ENCODE peak calls at places on chromosome 19, in six cellular contexts. S, Z, X, W, A and H are unnamed samples.

GRCh38 chr19:48806518-48806817 is 4.4 kb downstream of the BCAT2 start:
- DNase-seq in A (no peak), W (no peak), Z (no peak), X (no peak), S (no peak), H (no peak)

GRCh38 chr19:5006201-5006600 is 37.3 kb downstream of the KDM4B start:
- DNase-seq in S (no peak), X (no peak), W (no peak), Z (no peak), A (no peak), H (no peak)

GRCh38 chr19:38304352-38304865 is 358 bp downstream of the C19orf33 start:
- DNase-seq in A (no peak), X (no peak), W (no peak), Z (no peak), S (no peak), H (no peak)

GRCh38 chr19:44648536-44649370 is 5.0 kb downstream of the PVR start:
- DNase-seq in Z (no peak), S (peak; percentile 61), X (no peak), A (peak; percentile 31), W (no peak), H (no peak)

GRCh38 chr19:10952809-10953208 is 8.0 kb upstream of the SMARCA4 start:
- DNase-seq in A (no peak), X (peak; percentile 72), Z (no peak), W (no peak), S (no peak), H (no peak)

GRCh38 chr19:17721821-17722220 is 2.5 kb downstream of the MAP1S start:
- DNase-seq in A (peak; percentile 51), W (no peak), X (no peak), Z (no peak), S (no peak), H (no peak)

GRCh38 chr19:37564624-37565369 is 29.8 kb downstream of the ZNF571 start:
- DNase-seq in S (no peak), W (no peak), A (no peak), Z (no peak), X (no peak), H (no peak)

GRCh38 chr19:17183271-17183757 is 31.8 kb upstream of the USE1 start:
- DNase-seq in W (no peak), S (no peak), Z (no peak), A (no peak), X (no peak), H (no peak)

GRCh38 chr19:32675720-32676185 is at the start of gene RGS9BP:
- DNase-seq in S (peak; percentile 29), A (peak; percentile 89), W (no peak), X (peak; percentile 83), Z (peak; percentile 88), H (peak; percentile 77)

GRCh38 chr19:12647047-12647446 is 19.5 kb downstream of the MAN2B1 start:
- DNase-seq in A (no peak), X (no peak), S (no peak), Z (no peak), W (no peak), H (no peak)

GRCh38 chr19:15137777-15138176 is 30.6 kb downstream of the SYDE1 start:
- DNase-seq in A (no peak), S (no peak), Z (no peak), X (no peak), W (no peak), H (no peak)

DNA sequence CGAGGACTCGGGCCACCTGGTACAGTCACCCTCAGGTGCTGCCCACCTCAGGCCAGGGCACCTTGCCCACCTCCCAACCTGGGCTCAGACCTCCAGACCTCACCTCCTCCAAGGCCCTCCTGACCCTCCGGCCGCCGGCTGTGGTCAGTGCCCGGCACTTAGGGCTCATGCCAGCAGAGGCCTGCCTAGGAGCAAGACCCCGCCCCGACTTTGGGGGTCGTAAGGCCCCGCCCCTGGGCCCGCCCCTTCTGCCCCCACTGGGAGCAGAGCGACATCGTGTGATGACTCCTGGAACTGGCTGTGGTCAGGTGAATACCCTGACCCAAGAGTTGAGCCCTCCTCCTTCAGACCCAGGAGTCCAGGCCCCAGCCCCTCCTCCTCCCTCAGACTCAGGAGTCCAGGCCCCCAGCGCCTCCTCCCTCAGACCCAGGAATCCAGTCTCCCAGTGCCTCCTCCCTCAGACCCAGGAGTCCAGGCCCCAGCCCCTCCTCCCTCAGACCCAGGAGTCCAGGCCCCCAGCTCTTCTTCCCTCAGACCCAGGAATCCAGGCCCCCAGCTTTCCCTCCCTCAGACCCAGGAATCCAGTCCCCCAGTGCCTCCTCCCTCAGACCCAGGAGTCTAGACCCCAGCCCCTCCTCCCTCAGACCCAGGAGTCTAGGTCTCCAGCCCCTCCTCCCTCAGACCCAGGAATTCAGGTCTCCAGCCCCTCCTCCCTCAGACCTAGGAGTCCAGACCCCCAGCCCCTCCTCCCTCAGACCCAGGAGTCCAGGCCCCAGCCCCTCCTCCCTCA is at the start of gene SBK2:
- DNase-seq in X (no peak), A (no peak), W (no peak), Z (peak; percentile 64), S (no peak), H (no peak)
- TF ChIP-seq CTCF in X (no peak), A (peak; percentile 51), W (peak; percentile 38), Z (peak; percentile 41), S (peak; percentile 3), H (no peak)

GRCh38 chr19:1943661-1944087 is 2.7 kb downstream of the CSNK1G2 start:
- DNase-seq in Z (no peak), X (no peak), W (no peak), A (no peak), S (no peak), H (no peak)

GRCh38 chr19:1942078-1942933 is 1.3 kb downstream of the CSNK1G2 start:
- DNase-seq in S (no peak), X (peak; percentile 77), A (peak; percentile 66), Z (peak; percentile 65), W (no peak), H (peak; percentile 52)

GRCh38 chr19:1942934-1943555 is 2.1 kb downstream of the CSNK1G2 start:
- DNase-seq in X (no peak), A (no peak), Z (no peak), S (no peak), W (no peak), H (no peak)

GRCh38 chr19:1944088-1944915 is 3.3 kb downstream of the CSNK1G2 start:
- DNase-seq in W (no peak), Z (no peak), S (no peak), X (no peak), A (no peak), H (no peak)

DNA sequence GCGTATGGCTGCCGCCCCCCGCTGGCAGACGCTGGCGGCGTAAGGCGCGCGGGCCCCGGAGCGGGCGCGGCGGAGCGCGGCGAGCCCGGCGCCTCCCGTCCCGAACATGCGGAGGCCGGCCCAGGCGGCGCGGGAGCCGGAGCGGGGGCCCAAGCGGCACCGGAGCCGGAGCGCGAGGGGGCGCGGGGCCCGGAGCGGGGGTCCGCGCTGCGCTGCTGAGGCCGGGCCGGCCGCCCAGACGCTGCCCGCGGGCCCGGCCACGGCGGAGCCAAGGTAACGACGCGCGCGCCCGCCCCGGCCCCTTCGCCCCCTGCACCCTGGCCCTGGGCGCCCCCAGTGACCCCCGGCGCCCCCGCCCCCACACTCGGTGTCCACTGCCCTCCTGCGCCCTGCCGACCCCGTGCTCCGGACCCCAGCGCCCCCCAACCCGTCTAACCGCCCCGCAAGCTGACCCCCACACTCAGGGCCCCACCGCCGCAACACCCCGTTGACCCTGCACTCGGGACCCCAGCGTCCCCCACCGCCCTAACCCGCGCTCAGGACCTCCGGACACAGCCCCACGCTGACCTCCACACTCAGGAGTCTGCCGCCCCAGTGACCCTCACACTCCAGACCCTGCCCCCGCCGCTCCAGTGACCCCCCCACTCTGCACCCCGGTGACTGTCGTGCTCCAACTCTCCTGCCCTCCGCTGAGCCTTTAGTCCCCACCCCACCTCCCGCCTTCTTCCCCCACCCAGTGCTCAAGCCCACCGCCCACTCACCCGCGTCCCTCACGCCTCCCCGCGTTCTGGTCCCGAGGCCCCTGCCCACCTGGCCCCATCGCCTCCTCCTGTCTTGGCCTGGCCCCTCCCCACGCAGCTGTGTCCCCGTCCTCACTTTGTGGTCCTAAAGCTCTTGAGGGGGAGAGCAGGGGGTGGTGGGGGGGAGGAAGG is at the start of gene CSNK1G2:
- DNase-seq in S (no peak), X (no peak), W (no peak), A (no peak), Z (no peak), H (no peak)
- TF ChIP-seq CTCF in S (no peak), X (no peak), W (no peak), A (peak; percentile 26), Z (peak; percentile 24), H (no peak)

DNA sequence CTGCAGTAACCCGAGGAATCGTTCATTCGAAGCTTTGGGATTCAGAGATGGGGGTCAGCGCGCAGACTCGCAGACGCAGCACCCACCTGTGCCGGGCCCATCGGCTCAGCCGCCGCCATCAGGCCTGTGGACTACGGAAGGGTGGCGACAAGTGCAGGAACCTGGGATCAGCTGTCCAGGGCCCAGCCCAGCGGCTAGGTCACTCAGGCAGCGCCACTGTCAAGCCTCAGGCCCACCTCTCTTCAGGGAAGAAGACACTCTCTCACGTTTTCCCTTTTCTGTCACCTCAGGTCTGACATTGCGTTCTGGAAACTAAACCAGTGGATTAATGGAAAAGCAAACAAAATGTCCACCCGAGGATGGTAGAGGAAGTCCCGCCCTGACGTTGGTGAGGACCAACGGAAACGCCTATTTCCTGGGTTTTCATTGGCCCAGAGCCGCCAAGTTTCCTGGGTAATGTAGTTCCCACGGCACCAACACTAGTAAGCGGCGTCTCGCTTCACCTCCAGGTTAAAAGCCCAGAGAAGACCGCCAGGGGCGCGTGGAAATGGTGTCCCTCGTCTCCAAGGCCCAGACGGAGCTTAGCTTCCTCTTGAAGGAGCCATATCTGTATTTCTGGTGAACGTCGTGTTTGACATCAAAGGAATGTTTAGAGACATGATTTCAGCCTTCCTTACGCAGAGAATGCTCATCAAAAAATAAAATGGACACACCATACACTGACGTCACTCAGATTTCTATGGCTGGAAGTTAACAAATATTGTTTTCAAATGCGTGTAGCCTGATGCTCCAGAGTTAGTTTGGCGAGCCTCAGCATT is at the start of gene ZNF772:
- DNase-seq in A (peak; percentile 92), Z (peak; percentile 96), X (peak; percentile 82), W (peak; percentile 82), S (peak; percentile 67), H (peak; percentile 96)
- TF ChIP-seq CTCF in A (peak; percentile 82), Z (no peak), X (peak; percentile 53), W (peak; percentile 70), S (peak; percentile 43), H (peak; percentile 60)

GRCh38 chr19:53809518-53810186 is 14.5 kb downstream of the NLRP12 start:
- DNase-seq in S (no peak), X (no peak), Z (peak; percentile 64), W (no peak), A (no peak), H (no peak)

GRCh38 chr19:53810187-53810546 is 13.9 kb downstream of the NLRP12 start:
- DNase-seq in S (no peak), A (no peak), X (no peak), W (no peak), Z (no peak), H (no peak)

GRCh38 chr19:53810891-53811290 is 13.2 kb downstream of the NLRP12 start:
- DNase-seq in Z (no peak), S (no peak), X (no peak), A (no peak), W (no peak), H (no peak)

GRCh38 chr19:53813996-53814395 is 10.1 kb downstream of the NLRP12 start:
- DNase-seq in S (no peak), X (no peak), W (no peak), A (no peak), Z (no peak), H (no peak)

GRCh38 chr19:53812335-53812734 is 11.8 kb downstream of the NLRP12 start:
- DNase-seq in A (no peak), S (no peak), X (no peak), Z (peak; percentile 36), W (no peak), H (no peak)
- TF ChIP-seq CTCF in A (no peak), S (no peak), X (peak; percentile 27), Z (peak; percentile 23), W (no peak), H (no peak)